ENCODE peak calls at places on chromosome 17, in eight cellular contexts. I is fibroblast of pulmonary artery, U is NB4, K is lung, V is pancreas, N is mammary epithelial cell, L is psoas muscle, C is foreskin fibroblast. A is an unnamed sample.
A peak's percentile ranks its signal among the peaks of the same experiment; 100 is the strongest.

GRCh38 chr17:79081571-79082276 is 7.1 kb downstream of the ENGASE start:
- DNase-seq in L (peak; percentile 37), V (no peak), I (no peak), U (no peak), N (no peak), K (no peak), C (no peak), A (no peak)

GRCh38 chr17:45384047-45384799 is 48.4 kb downstream of the ARHGAP27 start:
- DNase-seq in N (no peak), V (no peak), L (no peak), I (no peak), C (no peak), U (peak; percentile 84), K (no peak), A (no peak)

GRCh38 chr17:37068266-37068665 is 119.5 kb downstream of the AATF start:
- DNase-seq in K (no peak), I (peak; percentile 18), C (no peak), N (no peak), L (no peak), V (no peak), U (no peak), A (no peak)

GRCh38 chr17:36614974-36615373 is 13.6 kb downstream of the MRM1 start:
- DNase-seq in U (no peak), N (no peak), C (no peak), K (no peak), I (no peak), L (no peak), V (no peak), A (no peak)

GRCh38 chr17:43526886-43527648 is 19.1 kb downstream of the ETV4 start:
- DNase-seq in K (no peak), I (no peak), L (no peak), C (no peak), U (no peak), N (no peak), V (no peak), A (no peak)

GRCh38 chr17:80175411-80175810 is 5.6 kb downstream of the CARD14 start:
- DNase-seq in N (no peak), K (peak; percentile 42), I (peak; percentile 13), U (no peak), V (no peak), C (peak; percentile 48), L (no peak), A (no peak)

GRCh38 chr17:73546770-73547345 is 97.4 kb downstream of the SDK2 start:
- DNase-seq in N (peak; percentile 76), U (peak; percentile 87), K (peak; percentile 63), C (peak; percentile 26), V (peak; percentile 31), L (no peak), I (no peak), A (peak; percentile 84)

GRCh38 chr17:14923981-14924380 is 341.1 kb downstream of the PMP22 start:
- DNase-seq in I (peak; percentile 19), K (no peak), C (peak; percentile 42), N (no peak), V (no peak), U (no peak), L (no peak), A (no peak)

GRCh38 chr17:10729334-10730193 is at the start of gene TMEM220:
- DNase-seq in L (peak; percentile 90), K (peak; percentile 82), I (peak; percentile 75), N (peak; percentile 5), V (peak; percentile 82), U (peak; percentile 67), C (peak; percentile 92), A (peak; percentile 55)

GRCh38 chr17:31508310-31509094 is 117.0 kb downstream of the RAB11FIP4 start:
- DNase-seq in U (no peak), K (no peak), L (peak; percentile 45), N (no peak), V (no peak), C (no peak), I (no peak), A (peak; percentile 37)

GRCh38 chr17:78762007-78762406 is 20.1 kb downstream of the CYTH1 start:
- DNase-seq in I (peak; percentile 42), U (no peak), C (peak; percentile 40), V (no peak), L (no peak), N (no peak), K (no peak), A (no peak)

DNA sequence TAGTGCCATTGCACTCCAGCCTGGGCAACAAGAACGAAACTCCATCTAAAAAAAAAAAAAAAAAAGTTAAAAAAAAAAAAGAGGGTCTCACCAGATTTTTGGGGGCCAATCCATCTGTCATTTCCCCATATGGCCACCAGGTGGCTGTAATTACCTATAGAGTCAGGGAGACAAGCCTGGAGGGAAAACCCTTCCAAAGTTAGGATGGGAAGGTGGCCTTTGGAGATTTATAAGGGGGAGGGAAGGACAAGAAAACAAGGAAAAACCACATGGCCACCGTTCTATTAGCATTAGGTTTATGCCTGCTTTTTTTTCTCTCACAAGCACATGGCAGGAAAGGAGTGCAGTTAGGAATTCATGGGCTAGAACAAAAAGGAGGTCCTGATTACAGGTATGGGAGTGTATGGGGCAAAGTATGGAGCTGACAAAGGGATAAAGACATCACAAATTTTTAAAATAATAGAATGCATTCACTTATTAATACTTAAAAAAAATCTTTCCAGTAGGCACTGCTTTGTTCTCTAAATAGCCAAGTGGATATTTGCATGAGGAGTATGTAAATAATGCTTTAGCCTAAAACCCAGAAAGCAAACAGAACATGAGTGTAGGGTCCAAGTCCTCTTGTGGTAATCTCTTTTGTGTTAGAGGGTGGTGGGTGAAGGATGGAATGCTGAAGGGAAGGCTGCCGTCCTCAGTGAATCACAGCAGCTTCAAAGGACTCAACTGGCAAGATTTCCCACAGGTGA is 5.1 kb downstream of the CYB5D1 start:
- DNase-seq in N (no peak), L (no peak), U (peak; percentile 28), V (peak; percentile 31), I (peak; percentile 65), C (peak; percentile 74), K (no peak), A (peak; percentile 53)
- TF ChIP-seq CTCF in N (peak; percentile 70), L (peak; percentile 82), U (peak; percentile 40), V (peak; percentile 60), I (peak; percentile 70), C (peak; percentile 54), K (peak; percentile 75), A (peak; percentile 56)

DNA sequence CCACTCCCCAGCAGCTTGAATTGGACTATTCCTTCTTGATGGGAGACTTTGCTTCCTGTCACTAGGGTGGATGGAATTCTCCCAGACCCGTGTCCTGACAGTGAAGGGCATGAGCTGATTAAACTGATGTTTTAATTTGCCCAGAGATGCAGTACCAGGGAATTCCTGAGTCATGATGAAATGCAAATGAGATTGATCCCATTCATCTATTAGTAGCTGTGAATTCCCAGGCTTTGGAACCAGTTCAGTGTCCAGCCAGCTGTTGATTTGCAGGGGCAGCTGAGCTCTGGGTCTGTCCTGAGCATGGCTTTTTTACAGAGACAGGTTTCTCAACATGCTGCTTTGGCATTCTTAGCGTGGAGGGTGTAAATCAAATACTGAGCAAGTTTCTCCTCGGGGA is 157.9 kb downstream of the PITPNC1 start:
- DNase-seq in C (no peak), I (no peak), K (no peak), V (no peak), U (no peak), N (no peak), L (no peak), A (no peak)
- TF ChIP-seq CTCF in C (no peak), I (no peak), K (no peak), V (no peak), U (no peak), N (no peak), L (no peak), A (no peak)

DNA sequence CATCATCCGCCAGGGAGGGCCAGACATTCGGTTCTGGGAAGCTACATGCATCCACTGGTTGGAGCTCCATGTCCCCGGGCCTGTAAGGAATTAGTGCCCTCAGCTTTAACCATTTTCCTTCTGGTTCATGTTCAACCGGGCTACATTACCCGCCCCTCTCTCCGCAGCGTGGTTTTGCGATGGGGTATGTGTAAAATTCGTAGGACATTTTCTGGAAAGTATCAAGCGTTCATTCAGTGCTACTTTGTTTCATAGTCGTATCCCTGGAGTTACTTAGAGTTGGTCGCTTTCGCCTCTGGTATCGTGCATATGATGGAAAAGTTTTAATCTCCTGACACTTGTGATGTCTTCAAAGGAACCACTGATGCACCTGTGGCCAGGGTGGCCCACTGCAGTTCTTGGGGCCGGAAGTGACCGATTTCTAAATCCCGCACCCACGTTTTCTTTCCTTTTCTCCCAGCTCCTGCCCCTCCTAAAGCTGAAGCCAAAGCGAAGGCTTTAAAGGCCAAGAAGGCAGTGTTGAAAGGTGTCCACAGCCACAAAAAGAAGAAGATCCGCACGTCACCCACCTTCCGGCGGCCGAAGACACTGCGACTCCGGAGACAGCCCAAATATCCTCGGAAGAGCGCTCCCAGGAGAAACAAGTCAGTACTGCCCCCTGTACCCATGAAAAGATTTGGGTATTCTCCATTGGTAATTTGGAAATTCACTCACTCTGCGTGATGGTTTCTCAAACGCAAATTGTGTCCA is 637 bp downstream of the RPL23A start:
- DNase-seq in V (no peak), K (no peak), I (no peak), C (no peak), N (no peak), L (no peak), U (peak; percentile 63), A (no peak)
- TF ChIP-seq CTCF in V (no peak), K (no peak), I (no peak), C (no peak), N (peak; percentile 7), L (no peak), U (no peak), A (no peak)

DNA sequence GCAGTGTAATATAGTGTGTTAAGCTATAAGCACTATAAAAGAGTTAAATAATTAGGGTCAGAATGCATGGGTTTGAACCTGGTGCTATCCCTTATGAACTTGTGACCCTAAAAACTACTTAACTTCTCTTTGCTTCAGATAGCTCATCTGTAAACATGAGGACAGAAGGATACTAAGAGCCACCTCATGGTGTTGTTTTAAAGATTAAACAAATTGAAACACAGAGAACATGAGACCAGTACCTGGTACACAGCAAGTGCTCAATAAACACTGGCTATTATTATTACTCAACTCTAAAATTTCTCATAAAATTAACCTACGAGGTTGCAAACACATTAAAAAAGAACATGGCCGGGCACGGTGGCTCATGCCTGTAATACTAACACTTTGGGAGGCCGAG is 43.3 kb downstream of the SMURF2 start:
- DNase-seq in U (no peak), L (no peak), V (no peak), I (no peak), K (no peak), N (no peak), C (no peak), A (no peak)
- TF ChIP-seq CTCF in U (no peak), L (no peak), V (no peak), I (no peak), K (no peak), N (no peak), C (no peak), A (no peak)

A was measured in WERI-Rb-1.